ENCODE peak calls at places on chromosomes 13 and 19, in six cellular contexts. A is body of pancreas, C is IMR-90, M is HCT116, W is K562, L is HepG2. K is an unnamed sample.

GRCh38 chr13:38213307-38213706 is 136.3 kb upstream of the UFM1 start:
- ATAC-seq in A (no peak), C (no peak), M (no peak), W (no peak), L (no peak), K (no peak)

GRCh38 chr13:24664726-24665409 is 15.3 kb upstream of the ATP12A start:
- ATAC-seq in A (no peak), C (peak; percentile 37), M (peak; percentile 75), W (no peak), L (no peak), K (no peak)

GRCh38 chr13:36000028-36000427 is 131.2 kb downstream of the DCLK1 start:
- ATAC-seq in A (no peak), C (no peak), M (no peak), W (no peak), L (no peak), K (no peak)

GRCh38 chr13:22161871-22162270 is 491.0 kb downstream of the FGF9 start:
- ATAC-seq in A (no peak), C (no peak), M (no peak), W (no peak), L (no peak), K (no peak)

GRCh38 chr13:60412909-60413616 is 16.0 kb downstream of the TDRD3 start:
- ATAC-seq in A (no peak), C (no peak), M (no peak), W (no peak), L (no peak), K (no peak)

GRCh38 chr19:18789883-18790565 is 1.1 kb downstream of the COMP start:
- ATAC-seq in A (peak; percentile 12), C (peak; percentile 45), M (no peak), W (peak; percentile 54), L (no peak), K (no peak)

GRCh38 chr19:47239610-47240296 is 8.8 kb upstream of the BBC3 start:
- ATAC-seq in A (no peak), C (peak; percentile 60), M (no peak), W (no peak), L (no peak), K (peak; percentile 57)

GRCh38 chr19:19662866-19663291 is 597 bp downstream of the ATP13A1 start:
- ATAC-seq in A (no peak), C (peak; percentile 0), M (no peak), W (peak; percentile 28), L (peak; percentile 10), K (no peak)

GRCh38 chr13:23320926-23321533 is 112.5 kb downstream of the SACS start:
- ATAC-seq in A (no peak), C (peak; percentile 15), M (peak; percentile 56), W (no peak), L (peak; percentile 57), K (peak; percentile 22)

GRCh38 chr13:51313619-51314018 is 25.9 kb upstream of the SERPINE3 start:
- ATAC-seq in A (no peak), C (no peak), M (no peak), W (no peak), L (no peak), K (no peak)

GRCh38 chr19:40419780-40420179 is 6.0 kb downstream of the SERTAD1 start:
- ATAC-seq in A (no peak), C (no peak), M (no peak), W (no peak), L (no peak), K (no peak)

GRCh38 chr19:10544242-10544752 is 593 bp downstream of the ATG4D start:
- ATAC-seq in A (peak; percentile 20), C (peak; percentile 6), M (peak; percentile 44), W (peak; percentile 63), L (peak; percentile 40), K (peak; percentile 29)

GRCh38 chr13:21060063-21060826 is 1.1 kb downstream of the LATS2 start:
- ATAC-seq in A (peak; percentile 30), C (peak; percentile 24), M (peak; percentile 46), W (no peak), L (peak; percentile 22), K (peak; percentile 44)

GRCh38 chr19:9151367-9151766 is 11.2 kb downstream of the ZNF317 start:
- ATAC-seq in A (no peak), C (no peak), M (no peak), W (no peak), L (no peak), K (no peak)

GRCh38 chr13:73519720-73520119 is 460.9 kb downstream of the KLF5 start:
- ATAC-seq in A (no peak), C (no peak), M (no peak), W (no peak), L (no peak), K (no peak)

GRCh38 chr13:25490236-25490635 is 118.5 kb downstream of the ATP8A2 start:
- ATAC-seq in A (no peak), C (no peak), M (no peak), W (no peak), L (no peak), K (no peak)

GRCh38 chr19:2949939-2950285 is 5.1 kb upstream of the ZNF77 start:
- ATAC-seq in A (peak; percentile 8), C (peak; percentile 1), M (peak; percentile 21), W (peak; percentile 77), L (peak; percentile 53), K (peak; percentile 1)

GRCh38 chr13:110582421-110582954 is 21.0 kb upstream of the RAB20 start:
- ATAC-seq in A (no peak), C (no peak), M (no peak), W (no peak), L (peak; percentile 86), K (no peak)

GRCh38 chr19:42159942-42160341 is 27.7 kb upstream of the POU2F2 start:
- ATAC-seq in A (no peak), C (no peak), M (no peak), W (no peak), L (no peak), K (no peak)

GRCh38 chr13:27161980-27162379 is 9.6 kb downstream of the USP12 start:
- ATAC-seq in A (no peak), C (no peak), M (no peak), W (no peak), L (no peak), K (peak; percentile 94)

GRCh38 chr13:109336730-109337129 is 449.7 kb downstream of the IRS2 start:
- ATAC-seq in A (no peak), C (peak; percentile 85), M (no peak), W (no peak), L (no peak), K (no peak)

GRCh38 chr19:40663712-40664692 is 26.4 kb downstream of the NUMBL start:
- ATAC-seq in A (peak; percentile 3), C (peak; percentile 4), M (no peak), W (peak; percentile 62), L (peak; percentile 18), K (peak; percentile 8)

GRCh38 chr19:14553042-14553938 is 18.6 kb downstream of the NDUFB7 start:
- ATAC-seq in A (no peak), C (no peak), M (no peak), W (no peak), L (no peak), K (no peak)

GRCh38 chr13:30346789-30347167 is 39.4 kb upstream of the KATNAL1 start:
- ATAC-seq in A (no peak), C (no peak), M (no peak), W (no peak), L (no peak), K (no peak)

GRCh38 chr19:46776927-46777911 is 11.2 kb downstream of the SLC1A5 start:
- ATAC-seq in A (peak; percentile 30), C (no peak), M (peak; percentile 67), W (peak; percentile 55), L (peak; percentile 15), K (no peak)

GRCh38 chr13:30382836-30383525 is 39.3 kb upstream of the UBE2L5 start:
- ATAC-seq in A (no peak), C (no peak), M (no peak), W (no peak), L (no peak), K (no peak)

GRCh38 chr19:1354496-1355257 is 29.0 kb upstream of the NDUFS7 start:
- ATAC-seq in A (peak; percentile 99), C (peak; percentile 99), M (peak; percentile 98), W (peak; percentile 99), L (peak; percentile 96), K (peak; percentile 99)
- TF ChIP-seq POLR2A in A (peak; percentile 69), C (peak; percentile 54), M (peak; percentile 79), W (peak; percentile 80), L (peak; percentile 83), K (peak; percentile 68)

GRCh38 chr19:45094158-45094557 is 1.2 kb downstream of the PPP1R37 start:
- ATAC-seq in A (no peak), C (no peak), M (no peak), W (no peak), L (no peak), K (no peak)
- H3K27ac ChIP-seq in A (no peak overlapping the region), C (no peak overlapping the region), M (no peak overlapping the region), W (peak overlapping the region; percentile 100), L (no peak overlapping the region), K (no peak overlapping the region)

DNA sequence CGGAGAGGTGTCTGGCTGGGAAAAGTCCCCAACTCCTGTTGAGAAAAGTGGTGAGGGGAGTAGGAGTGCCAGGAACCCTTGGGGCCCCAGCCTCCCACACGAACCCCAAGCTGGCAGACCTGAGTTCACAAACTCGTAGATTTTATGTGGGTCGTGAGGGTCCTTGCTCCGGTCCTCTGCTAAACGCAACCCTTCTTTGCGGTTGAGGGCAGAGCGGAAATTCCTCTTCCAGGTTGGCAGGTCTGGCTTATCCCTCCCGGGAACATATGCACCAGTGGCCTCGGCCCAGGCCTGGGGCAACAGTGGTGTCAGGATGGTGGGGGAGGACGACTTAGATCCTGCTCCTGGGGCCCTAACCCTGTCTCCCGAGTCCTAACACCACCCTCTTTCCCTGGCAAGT is 2.4 kb downstream of the IRF3 start:
- ATAC-seq in A (no peak), C (no peak), M (no peak), W (no peak), L (no peak), K (no peak)
- TF ChIP-seq POLR2A in A (no peak), C (no peak), M (no peak), W (no peak), L (no peak), K (no peak)

DNA sequence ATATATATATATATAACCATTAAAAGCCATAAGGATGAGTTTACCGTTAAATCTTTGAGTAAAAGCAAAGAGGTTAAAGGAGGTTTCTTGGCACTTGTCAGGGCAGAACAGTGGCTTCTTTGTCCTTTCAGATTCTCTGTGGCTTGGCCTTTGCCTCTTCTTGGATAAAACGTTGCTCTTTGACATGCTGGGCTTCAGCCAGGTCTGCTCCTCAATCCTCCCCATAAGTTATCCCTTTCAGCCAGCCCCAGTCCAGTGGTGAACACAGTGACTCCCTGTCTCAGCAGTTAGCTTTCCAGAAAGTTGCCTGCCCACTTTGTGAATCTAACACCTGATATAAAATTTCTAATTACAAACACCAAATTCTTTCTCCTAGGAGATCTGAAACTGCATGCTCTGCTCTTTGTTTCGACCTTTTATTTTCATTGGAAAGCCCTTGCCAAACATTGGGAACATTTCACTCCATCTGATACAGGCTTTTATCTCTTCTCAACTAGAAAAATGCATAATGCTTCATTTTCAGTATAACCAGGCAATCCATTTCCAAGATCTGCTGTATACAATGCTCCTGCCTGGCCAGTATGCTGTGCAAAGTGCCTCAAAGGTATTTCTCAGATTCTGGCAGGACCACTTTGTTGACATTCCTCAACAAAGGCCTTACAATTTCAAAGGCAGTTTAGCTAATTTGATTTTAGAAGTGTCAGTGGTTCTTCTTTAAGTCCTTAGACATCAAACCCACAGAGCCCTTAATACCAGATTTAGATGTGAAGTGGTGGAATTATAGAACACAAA is 16.2 kb upstream of the MED4 start:
- ATAC-seq in A (no peak), C (no peak), M (no peak), W (no peak), L (peak; percentile 94), K (no peak)
- H3K27ac ChIP-seq in A (peak overlapping the region; percentile 57), C (no peak overlapping the region), M (no peak overlapping the region), W (no peak overlapping the region), L (peak overlapping the region; percentile 78), K (peak overlapping the region; percentile 66)